ENCODE peak calls at places on chromosomes 1 and 21, in six cellular contexts. E is left ventricle myocardium inferior; L is ovary; X is neural progenitor cell; F is CD8-positive, alpha-beta memory T cell; W is HCT116. I is an unnamed sample.

GRCh38 chr1:228463559-228464455 is 23.4 kb upstream of the RNF187 start:
- DNase-seq in L (no peak), F (peak; percentile 49), X (peak; percentile 84), W (peak; percentile 18), E (no peak), I (no peak)

GRCh38 chr1:39575191-39576015 is 1.2 kb downstream of the PABPC4 start:
- DNase-seq in E (peak; percentile 60), F (peak; percentile 42), L (peak; percentile 80), W (no peak), X (peak; percentile 69), I (peak; percentile 77)

GRCh38 chr1:50978144-50978851 is 8.3 kb downstream of the CDKN2C start:
- DNase-seq in L (peak; percentile 79), E (peak; percentile 67), X (peak; percentile 87), F (peak; percentile 17), W (no peak), I (no peak)

GRCh38 chr1:175471039-175471800 is 272.2 kb downstream of the TNR start:
- DNase-seq in L (no peak), W (no peak), X (no peak), E (no peak), F (no peak), I (no peak)

GRCh38 chr1:206812456-206812855 is 40.2 kb upstream of the IL10 start:
- DNase-seq in W (no peak), E (no peak), X (no peak), L (no peak), F (no peak), I (no peak)

GRCh38 chr1:231340328-231341013 is 2.4 kb downstream of the SPRTN start:
- DNase-seq in X (no peak), W (no peak), L (no peak), E (no peak), F (no peak), I (no peak)

GRCh38 chr1:245409341-245410195 is 254.8 kb downstream of the KIF26B start:
- DNase-seq in W (no peak), X (no peak), L (no peak), E (no peak), F (no peak), I (no peak)

GRCh38 chr1:217343907-217344306 is 287.0 kb downstream of the GPATCH2 start:
- DNase-seq in W (no peak), L (no peak), X (peak; percentile 21), F (no peak), E (no peak), I (no peak)

GRCh38 chr1:42753070-42753469 is 13.0 kb upstream of the CLDN19 start:
- DNase-seq in W (no peak), F (no peak), E (no peak), L (no peak), X (no peak), I (no peak)

GRCh38 chr1:150464422-150464826 is 22.8 kb upstream of the TARS2 start:
- DNase-seq in E (no peak), X (peak; percentile 65), F (peak; percentile 54), L (peak; percentile 54), W (peak; percentile 41), I (peak; percentile 68)

GRCh38 chr1:32400876-32401631 is 6.8 kb upstream of the BSDC1 start:
- DNase-seq in L (peak; percentile 89), E (peak; percentile 83), F (peak; percentile 40), W (peak; percentile 66), X (peak; percentile 89), I (peak; percentile 95)

GRCh38 chr1:160127865-160128523 is 12.4 kb downstream of the ATP1A2 start:
- DNase-seq in E (no peak), L (no peak), W (no peak), F (no peak), X (no peak), I (no peak)

GRCh38 chr1:64624859-64625258 is 120.0 kb upstream of the RAVER2 start:
- DNase-seq in F (no peak), E (no peak), L (no peak), X (no peak), W (no peak), I (no peak)

GRCh38 chr1:151508721-151509292 is 2.4 kb upstream of the CGN start:
- DNase-seq in X (no peak), F (no peak), W (peak; percentile 98), L (no peak), E (no peak), I (no peak)

GRCh38 chr1:42793824-42794223 is 9.0 kb downstream of the TMEM269 start:
- DNase-seq in X (no peak), E (no peak), L (no peak), W (no peak), F (no peak), I (no peak)

GRCh38 chr1:37755290-37755689 is 9.6 kb downstream of the EPHA10 start:
- DNase-seq in W (peak; percentile 6), F (no peak), X (no peak), L (no peak), E (no peak), I (no peak)

GRCh38 chr1:163361123-163361934 is 39.6 kb downstream of the NUF2 start:
- DNase-seq in W (peak; percentile 15), E (no peak), X (peak; percentile 48), L (no peak), F (no peak), I (no peak)

GRCh38 chr21:35254006-35254751 is 205.1 kb upstream of the RUNX1 start:
- DNase-seq in X (no peak), L (no peak), F (no peak), W (no peak), E (no peak), I (no peak)

GRCh38 chr1:36571106-36571505 is 88.4 kb upstream of the CSF3R start:
- DNase-seq in F (no peak), W (no peak), E (no peak), X (no peak), L (no peak), I (no peak)

GRCh38 chr1:222777463-222777862 is 37.4 kb upstream of the DISP1 start:
- DNase-seq in L (no peak), F (no peak), E (no peak), X (no peak), W (no peak), I (no peak)

GRCh38 chr1:161834967-161835366 is 68.8 kb downstream of the ATF6 start:
- DNase-seq in E (no peak), X (no peak), W (no peak), L (no peak), F (no peak), I (no peak)

GRCh38 chr1:159786465-159786864 is 5.7 kb downstream of the DUSP23 start:
- DNase-seq in X (no peak), W (no peak), F (no peak), E (no peak), L (no peak), I (no peak)

GRCh38 chr1:179303173-179303572 is 9.6 kb downstream of the SOAT1 start:
- DNase-seq in F (no peak), X (no peak), L (no peak), E (no peak), W (no peak), I (no peak)

GRCh38 chr21:35512321-35512720 is 463.2 kb upstream of the RUNX1 start:
- DNase-seq in X (no peak), L (no peak), F (no peak), W (no peak), E (no peak), I (no peak)

GRCh38 chr1:204449631-204450280 is 38.1 kb upstream of the PPP1R15B start:
- DNase-seq in W (no peak), X (no peak), E (no peak), L (no peak), F (no peak), I (no peak)
- H3K36me3 ChIP-seq in W (no peaks in the 10 kb centered on the region), X (no peaks in the 10 kb centered on the region), E (peaks cover 64% of the 10 kb centered on the region), L (no peaks in the 10 kb centered on the region), F (peaks cover under 1% of the 10 kb centered on the region), I (peaks cover 38% of the 10 kb centered on the region)

GRCh38 chr1:3498246-3498930 is 43.9 kb downstream of the ARHGEF16 start:
- DNase-seq in E (no peak), W (no peak), F (no peak), L (no peak), X (no peak), I (no peak)
- H3K36me3 ChIP-seq in E (no peaks in the 10 kb centered on the region), W (no peaks in the 10 kb centered on the region), F (no peaks in the 10 kb centered on the region), L (no peaks in the 10 kb centered on the region), X (no peaks in the 10 kb centered on the region), I (no peaks in the 10 kb centered on the region)

DNA sequence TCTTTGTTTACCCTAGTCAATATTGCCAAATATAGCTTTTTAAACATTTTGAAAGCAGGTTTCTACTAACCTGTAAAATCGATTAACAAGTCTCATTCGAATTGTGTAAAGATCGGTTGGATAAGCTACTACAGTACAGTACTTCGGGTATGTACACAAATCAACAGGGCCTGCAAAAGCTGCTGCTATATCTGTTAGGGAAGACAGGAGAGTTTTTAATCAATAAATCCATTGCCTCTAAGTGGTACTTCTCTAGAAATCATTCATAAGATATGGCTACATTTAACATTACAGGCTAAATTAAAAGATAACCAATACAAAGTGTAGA is 34.8 kb upstream of the PSMG1 start:
- DNase-seq in E (no peak), L (no peak), X (no peak), F (no peak), W (no peak), I (no peak)
- H3K36me3 ChIP-seq in E (peaks cover 68% of the 10 kb centered on the region), L (no peaks in the 10 kb centered on the region), X (peaks cover 44% of the 10 kb centered on the region), F (peaks cover 20% of the 10 kb centered on the region), W (peaks cover 7% of the 10 kb centered on the region), I (peaks cover 34% of the 10 kb centered on the region)

GRCh38 chr1:208683141-208683540 is 439.0 kb upstream of the PLXNA2 start:
- DNase-seq in X (no peak), W (no peak), F (no peak), L (no peak), E (no peak), I (no peak)

GRCh38 chr1:208684192-208684591 is 440.0 kb upstream of the PLXNA2 start:
- DNase-seq in E (no peak), F (no peak), X (no peak), L (no peak), W (no peak), I (no peak)

GRCh38 chr1:208688656-208689315 is 444.6 kb upstream of the PLXNA2 start:
- DNase-seq in L (no peak), F (no peak), W (no peak), E (no peak), X (no peak), I (no peak)

GRCh38 chr1:208682664-208683013 is 438.5 kb upstream of the PLXNA2 start:
- DNase-seq in L (no peak), E (no peak), W (no peak), X (no peak), F (no peak), I (no peak)

DNA sequence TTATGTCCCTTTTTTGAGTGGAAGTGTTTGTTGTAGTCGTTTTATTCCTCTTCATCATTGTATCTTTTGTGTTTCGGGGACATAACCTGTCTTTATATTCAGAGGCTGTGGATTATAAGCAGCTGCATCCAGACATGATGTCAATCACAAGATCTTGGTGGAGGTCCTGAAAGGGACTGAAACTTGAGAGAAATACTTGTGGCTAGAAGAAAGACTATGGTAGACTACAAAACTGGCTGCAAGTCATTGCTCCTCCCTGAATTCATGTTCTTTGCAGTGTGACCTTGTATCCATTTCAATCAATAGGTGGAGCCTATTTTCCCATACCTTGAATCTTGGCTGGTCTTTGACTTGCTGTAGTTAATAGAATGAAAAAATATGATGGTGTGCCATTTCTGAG is 442.4 kb upstream of the PLXNA2 start:
- DNase-seq in X (no peak), W (no peak), E (no peak), F (no peak), L (no peak), I (no peak)
- H3K36me3 ChIP-seq in X (no peaks in the 10 kb centered on the region), W (no peaks in the 10 kb centered on the region), E (no peaks in the 10 kb centered on the region), F (no peaks in the 10 kb centered on the region), L (no peaks in the 10 kb centered on the region), I (no peaks in the 10 kb centered on the region)

I was measured in right atrium auricular region.